ENCODE peak calls at places on chromosomes 13 and 19, in four cellular contexts. X is BJ, Q is PC-9, B is H1. C is an unnamed sample.

GRCh38 chr19:18160441-18160791 is 7.5 kb downstream of the PIK3R2 start:
- DNase-seq in X (no peak), Q (no peak), B (no peak), C (no peak)

GRCh38 chr19:3094638-3095374 is 644 bp downstream of the GNA11 start:
- DNase-seq in X (no peak), Q (no peak), B (no peak), C (no peak)

GRCh38 chr13:60412909-60413616 is 16.0 kb downstream of the TDRD3 start:
- DNase-seq in X (no peak), Q (no peak), B (no peak), C (no peak)

GRCh38 chr13:96781141-96781540 is 213.1 kb downstream of the OXGR1 start:
- DNase-seq in X (no peak), Q (no peak), B (no peak), C (no peak)

GRCh38 chr13:79011179-79011578 is 352.2 kb upstream of the OBI1 start:
- DNase-seq in X (no peak), Q (no peak), B (no peak), C (no peak)

GRCh38 chr19:366205-366783 is 21.7 kb upstream of the MIER2 start:
- DNase-seq in X (no peak), Q (no peak), B (no peak), C (no peak)

GRCh38 chr19:6362351-6362801 is 1.0 kb downstream of the CLPP start:
- DNase-seq in X (no peak), Q (no peak), B (no peak), C (no peak)

GRCh38 chr19:12647490-12648071 is 19.0 kb downstream of the MAN2B1 start:
- DNase-seq in X (no peak), Q (no peak), B (peak), C (peak)

GRCh38 chr19:1401138-1401888 is at the start of gene GAMT:
- DNase-seq in X (no peak), Q (peak), B (no peak), C (peak)

GRCh38 chr19:57934820-57935665 is at the start of gene ZNF418:
- DNase-seq in X (peak), Q (peak), B (peak), C (peak)

GRCh38 chr13:100550433-100550832 is 38.2 kb downstream of the GGACT start:
- DNase-seq in X (peak), Q (no peak), B (peak), C (no peak)

GRCh38 chr13:78137404-78138142 is 218.9 kb upstream of the EDNRB start:
- DNase-seq in X (no peak), Q (peak), B (peak), C (peak)

GRCh38 chr19:42985588-42985987 is 40.7 kb downstream of the PSG11 start:
- DNase-seq in X (peak), Q (no peak), B (no peak), C (no peak)

GRCh38 chr19:43416951-43417623 is 2.4 kb downstream of the TEX101 start:
- DNase-seq in X (no peak), Q (no peak), B (no peak), C (no peak)

GRCh38 chr19:3716147-3716668 is 8.0 kb downstream of the TJP3 start:
- DNase-seq in X (no peak), Q (no peak), B (no peak), C (no peak)

GRCh38 chr19:3443840-3444694 is 36.3 kb downstream of the SMIM24 start:
- DNase-seq in X (no peak), Q (no peak), B (peak), C (no peak)

GRCh38 chr19:39497850-39498261 is 891 bp upstream of the DLL3 start:
- DNase-seq in X (no peak), Q (peak), B (peak), C (peak)

GRCh38 chr19:45071545-45071938 is 4.7 kb downstream of the ZNF296 start:
- DNase-seq in X (no peak), Q (no peak), B (no peak), C (no peak)

GRCh38 chr19:19205416-19206410 is 2.5 kb upstream of the NR2C2AP start:
- DNase-seq in X (no peak), Q (no peak), B (no peak), C (no peak)

GRCh38 chr13:76692326-76692725 is 193.9 kb downstream of the KCTD12 start:
- DNase-seq in X (no peak), Q (no peak), B (no peak), C (no peak)

GRCh38 chr13:113145496-113145895 is 13.0 kb upstream of the PROZ start:
- DNase-seq in X (no peak), Q (no peak), B (no peak), C (no peak)

GRCh38 chr19:32063601-32064000 is 281.8 kb upstream of the ZNF507 start:
- DNase-seq in X (no peak), Q (no peak), B (no peak), C (no peak)

GRCh38 chr19:22260499-22260898 is 25.7 kb upstream of the ZNF729 start:
- DNase-seq in X (no peak), Q (no peak), B (no peak), C (no peak)

GRCh38 chr19:47757617-47758432 is 12.5 kb downstream of the NOP53 start:
- DNase-seq in X (no peak), Q (no peak), B (no peak), C (no peak)

GRCh38 chr19:33685541-33685940 is 63.8 kb downstream of the CHST8 start:
- DNase-seq in X (no peak), Q (no peak), B (no peak), C (no peak)

GRCh38 chr13:33191425-33192221 is 93.9 kb downstream of the STARD13 start:
- DNase-seq in X (no peak), Q (no peak), B (no peak), C (no peak)

GRCh38 chr19:44571830-44572661 is 41.3 kb upstream of the IGSF23 start:
- DNase-seq in X (no peak), Q (no peak), B (no peak), C (no peak)

GRCh38 chr13:110575322-110576069 is 14.0 kb upstream of the RAB20 start:
- DNase-seq in X (no peak), Q (peak), B (no peak), C (peak)

GRCh38 chr13:35990196-35990595 is 141.0 kb downstream of the DCLK1 start:
- DNase-seq in X (no peak), Q (no peak), B (peak), C (no peak)

GRCh38 chr13:114063545-114064515 is 68.6 kb downstream of the RASA3 start:
- DNase-seq in X (peak), Q (peak), B (no peak), C (no peak)

GRCh38 chr19:35080613-35081170 is 34.9 kb upstream of the FXYD3 start:
- DNase-seq in X (no peak), Q (no peak), B (no peak), C (no peak)

GRCh38 chr19:22335716-22336115 is 49.5 kb downstream of the ZNF729 start:
- DNase-seq in X (no peak), Q (no peak), B (no peak), C (no peak)

GRCh38 chr13:113636266-113636963 is 21.6 kb downstream of the ATP4B start:
- DNase-seq in X (no peak), Q (no peak), B (no peak), C (no peak)

GRCh38 chr13:63910406-63910957 is 2494.8 kb upstream of the PCDH20 start:
- DNase-seq in X (no peak), Q (no peak), B (peak), C (no peak)

GRCh38 chr19:44731622-44732021 is 16.9 kb upstream of the BCL3 start:
- DNase-seq in X (no peak), Q (no peak), B (no peak), C (no peak)

GRCh38 chr13:46633416-46633815 is 80.4 kb downstream of the LRCH1 start:
- DNase-seq in X (peak), Q (no peak), B (no peak), C (no peak)

GRCh38 chr13:94968040-94968756 is 255.9 kb upstream of the SOX21 start:
- DNase-seq in X (no peak), Q (no peak), B (peak), C (peak)
- TF ChIP-seq CTCF in X (peak), Q (no peak), B (peak), C (no peak)

DNA sequence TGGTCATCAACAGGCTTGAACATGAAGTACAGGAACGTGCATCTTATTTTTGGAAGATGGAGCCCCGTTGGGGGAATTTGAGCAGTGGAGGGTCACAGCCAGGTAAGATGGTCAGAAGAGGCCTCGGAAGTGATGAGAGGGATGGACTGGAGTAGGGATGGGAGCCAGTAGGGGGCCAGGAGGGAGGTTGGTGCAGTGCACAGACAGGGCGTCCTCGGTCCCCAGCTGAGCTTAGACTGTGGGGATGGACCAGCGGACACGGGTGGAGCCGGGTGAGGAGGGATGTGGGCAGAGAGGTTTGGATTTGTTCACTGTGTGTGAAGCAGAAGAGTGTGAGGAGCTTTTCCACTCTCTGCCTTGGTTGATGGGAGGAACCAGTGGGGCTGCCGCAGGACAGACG is 10.6 kb downstream of the RPS9 start:
- DNase-seq in X (no peak), Q (no peak), B (no peak), C (no peak)
- TF ChIP-seq CTCF in X (no peak), Q (no peak), B (no peak), C (no peak)

GRCh38 chr13:49792550-49793324 is at the start of gene KPNA3:
- DNase-seq in X (peak), Q (peak), B (peak), C (peak)
- TF ChIP-seq CTCF in X (no peak), Q (no peak), B (no peak), C (peak)

GRCh38 chr19:13827656-13828055 is 32.4 kb downstream of the ZSWIM4 start:
- DNase-seq in X (no peak), Q (no peak), B (no peak), C (no peak)

GRCh38 chr19:13826652-13827235 is 31.5 kb downstream of the ZSWIM4 start:
- DNase-seq in X (no peak), Q (no peak), B (no peak), C (no peak)

GRCh38 chr19:13823901-13824300 is 28.7 kb downstream of the ZSWIM4 start:
- DNase-seq in X (no peak), Q (no peak), B (no peak), C (no peak)

GRCh38 chr19:13824703-13825102 is 29.5 kb downstream of the ZSWIM4 start:
- DNase-seq in X (no peak), Q (no peak), B (no peak), C (no peak)

DNA sequence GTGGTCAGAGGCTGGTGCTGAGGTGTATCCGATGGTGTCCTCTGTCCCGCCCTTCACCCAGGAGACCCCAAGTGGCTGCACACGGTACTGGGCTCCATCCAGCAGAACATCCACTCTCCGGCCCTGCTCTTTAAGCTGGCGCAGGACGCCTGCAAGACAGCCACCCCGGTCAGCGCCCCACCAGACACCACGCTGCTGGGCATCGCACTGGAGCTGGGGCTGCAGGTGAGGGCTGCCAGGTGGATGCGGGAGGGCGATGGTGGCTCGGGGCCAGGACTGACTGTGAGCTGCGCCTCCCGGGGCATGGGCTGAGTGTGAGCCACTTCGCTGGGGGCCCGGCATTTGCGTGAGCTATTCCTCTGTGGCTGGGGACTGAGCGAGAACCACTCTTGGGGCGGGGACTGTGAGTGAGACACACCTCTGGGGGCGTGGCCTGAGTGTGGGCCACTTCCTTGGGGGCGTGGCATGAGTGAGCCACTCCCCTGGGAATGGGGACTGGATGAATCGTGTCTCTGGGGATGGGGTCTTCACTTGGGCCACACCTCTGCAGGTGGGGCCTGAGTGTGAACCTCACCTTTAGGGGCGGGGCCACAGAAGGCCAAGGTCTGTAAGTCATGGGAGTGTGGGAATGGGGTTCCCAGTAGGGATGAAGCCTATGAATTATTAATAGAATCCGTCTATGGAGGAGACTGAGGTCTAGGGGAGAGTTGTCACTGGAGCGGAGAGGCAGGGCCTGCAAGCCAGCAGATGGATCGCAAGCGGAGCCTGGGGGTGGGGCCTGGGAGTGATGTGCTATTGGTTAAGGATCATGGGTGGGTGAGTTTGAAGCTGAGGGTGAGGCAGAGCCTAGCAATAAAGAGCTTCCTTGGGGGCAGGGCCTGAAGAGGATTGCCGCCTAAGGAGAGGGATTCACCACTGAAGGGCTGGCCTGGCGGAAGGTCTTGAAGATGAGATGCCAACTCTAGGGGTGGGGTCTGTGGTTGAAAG is 30.5 kb downstream of the ZSWIM4 start:
- DNase-seq in X (no peak), Q (no peak), B (peak), C (no peak)
- TF ChIP-seq CTCF in X (peak), Q (peak), B (peak), C (no peak)

GRCh38 chr13:65499251-65499650 is 1730.9 kb downstream of the PCDH9 start:
- DNase-seq in X (peak), Q (no peak), B (no peak), C (no peak)

DNA sequence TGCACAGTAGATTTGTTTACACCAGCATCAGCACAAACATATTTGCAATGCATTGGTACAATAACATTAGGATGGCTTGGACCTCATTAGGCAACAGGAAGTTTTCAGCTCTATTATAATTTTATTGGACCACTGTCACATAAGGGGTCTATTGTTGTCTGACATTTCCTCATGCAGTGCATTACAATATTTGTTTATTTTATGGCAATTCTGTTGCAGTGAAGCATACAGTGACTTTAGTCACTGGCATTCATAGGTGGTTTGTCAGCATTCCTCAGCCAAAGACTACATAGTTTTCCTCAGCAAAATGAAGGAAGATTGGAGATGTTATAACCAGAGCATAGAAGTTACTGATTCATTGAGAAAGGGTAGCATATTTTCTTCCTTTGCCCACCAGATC is 1732.9 kb downstream of the PCDH9 start:
- DNase-seq in X (peak), Q (no peak), B (no peak), C (no peak)
- TF ChIP-seq CTCF in X (no peak), Q (no peak), B (no peak), C (no peak)

GRCh38 chr19:4831351-4832340 is at the start of gene TICAM1:
- DNase-seq in X (no peak), Q (peak), B (peak), C (peak)
- TF ChIP-seq CTCF in X (no peak), Q (no peak), B (no peak), C (no peak)